ENCODE peak calls at places on chromosomes 6 and 20, in seven cellular contexts. V is neuronal stem cell, D is IMR-90, Z is H9, Q is mesenchymal stem cell, F is H1, M is trophoblast cell. O is an unnamed sample.

GRCh38 chr6:106512048-106512957 is 117.0 kb downstream of the RTN4IP1 start:
- DNase-seq in V (peak), D (no peak), Z (peak), Q (peak), F (no peak), M (peak), O (peak)

GRCh38 chr6:35028781-35029180 is 112.4 kb downstream of the TCP11 start:
- DNase-seq in V (no peak), D (no peak), Z (no peak), Q (peak), F (no peak), M (no peak), O (no peak)

GRCh38 chr20:63831696-63832686 is 927 bp upstream of the ZBTB46 start:
- DNase-seq in V (no peak), D (no peak), Z (peak), Q (peak), F (no peak), M (peak), O (peak)

GRCh38 chr20:4150095-4150492 is 134.7 kb upstream of the RNF24 start:
- DNase-seq in V (no peak), D (peak), Z (no peak), Q (peak), F (no peak), M (no peak), O (no peak)

GRCh38 chr6:144330017-144330416 is 44.9 kb downstream of the UTRN start:
- DNase-seq in V (no peak), D (no peak), Z (no peak), Q (no peak), F (no peak), M (no peak), O (no peak)

GRCh38 chr6:168201383-168201782 is 118.2 kb downstream of the DACT2 start:
- DNase-seq in V (no peak), D (no peak), Z (peak), Q (no peak), F (no peak), M (peak), O (peak)

GRCh38 chr6:134029495-134030455 is 22.6 kb downstream of the SLC2A12 start:
- DNase-seq in V (no peak), D (peak), Z (no peak), Q (peak), F (no peak), M (no peak), O (peak)

GRCh38 chr6:104995989-104996617 is 39.2 kb downstream of the LIN28B start:
- DNase-seq in V (no peak), D (peak), Z (no peak), Q (peak), F (no peak), M (peak), O (peak)

GRCh38 chr6:16338577-16339262 is 100.3 kb downstream of the GMPR start:
- DNase-seq in V (no peak), D (peak), Z (no peak), Q (peak), F (no peak), M (peak), O (peak)

GRCh38 chr6:22108199-22108598 is 188.6 kb downstream of the PRL start:
- DNase-seq in V (no peak), D (no peak), Z (no peak), Q (peak), F (no peak), M (no peak), O (no peak)

GRCh38 chr20:25464501-25465204 is 57.2 kb downstream of the GINS1 start:
- DNase-seq in V (no peak), D (no peak), Z (no peak), Q (no peak), F (no peak), M (no peak), O (no peak)

GRCh38 chr20:58268936-58269619 is 40.4 kb upstream of the RAB22A start:
- DNase-seq in V (no peak), D (peak), Z (no peak), Q (no peak), F (no peak), M (no peak), O (no peak)

GRCh38 chr6:46410330-46410953 is 80.8 kb downstream of the RCAN2 start:
- DNase-seq in V (no peak), D (peak), Z (no peak), Q (no peak), F (no peak), M (peak), O (no peak)

GRCh38 chr6:14638932-14639875 is 521.6 kb downstream of the CD83 start:
- DNase-seq in V (peak), D (peak), Z (no peak), Q (peak), F (no peak), M (peak), O (peak)

GRCh38 chr6:125787791-125788190 is 3.0 kb upstream of the NCOA7 start:
- DNase-seq in V (no peak), D (peak), Z (no peak), Q (no peak), F (no peak), M (peak), O (no peak)
- H2AK5ac ChIP-seq in V (no peak), D (no peak), Z (no peak), Q (no peak), F (no peak), M (no peak), O (no peak)

GRCh38 chr6:150175611-150176151 is 32.8 kb downstream of the PPP1R14C start:
- DNase-seq in V (no peak), D (no peak), Z (no peak), Q (no peak), F (no peak), M (no peak), O (no peak)

GRCh38 chr6:150176659-150177058 is 33.8 kb downstream of the PPP1R14C start:
- DNase-seq in V (no peak), D (no peak), Z (no peak), Q (no peak), F (no peak), M (no peak), O (no peak)

GRCh38 chr6:150169609-150170008 is 26.8 kb downstream of the PPP1R14C start:
- DNase-seq in V (no peak), D (peak), Z (no peak), Q (peak), F (no peak), M (no peak), O (no peak)

GRCh38 chr6:150176152-150176551 is 33.3 kb downstream of the PPP1R14C start:
- DNase-seq in V (no peak), D (no peak), Z (no peak), Q (no peak), F (no peak), M (no peak), O (no peak)

GRCh38 chr6:150172929-150173328 is 30.1 kb downstream of the PPP1R14C start:
- DNase-seq in V (no peak), D (no peak), Z (no peak), Q (no peak), F (no peak), M (no peak), O (no peak)
- H2AK5ac ChIP-seq in V (no peak), D (no peak), Z (no peak), Q (no peak), F (no peak), M (no peak), O (no peak)

DNA sequence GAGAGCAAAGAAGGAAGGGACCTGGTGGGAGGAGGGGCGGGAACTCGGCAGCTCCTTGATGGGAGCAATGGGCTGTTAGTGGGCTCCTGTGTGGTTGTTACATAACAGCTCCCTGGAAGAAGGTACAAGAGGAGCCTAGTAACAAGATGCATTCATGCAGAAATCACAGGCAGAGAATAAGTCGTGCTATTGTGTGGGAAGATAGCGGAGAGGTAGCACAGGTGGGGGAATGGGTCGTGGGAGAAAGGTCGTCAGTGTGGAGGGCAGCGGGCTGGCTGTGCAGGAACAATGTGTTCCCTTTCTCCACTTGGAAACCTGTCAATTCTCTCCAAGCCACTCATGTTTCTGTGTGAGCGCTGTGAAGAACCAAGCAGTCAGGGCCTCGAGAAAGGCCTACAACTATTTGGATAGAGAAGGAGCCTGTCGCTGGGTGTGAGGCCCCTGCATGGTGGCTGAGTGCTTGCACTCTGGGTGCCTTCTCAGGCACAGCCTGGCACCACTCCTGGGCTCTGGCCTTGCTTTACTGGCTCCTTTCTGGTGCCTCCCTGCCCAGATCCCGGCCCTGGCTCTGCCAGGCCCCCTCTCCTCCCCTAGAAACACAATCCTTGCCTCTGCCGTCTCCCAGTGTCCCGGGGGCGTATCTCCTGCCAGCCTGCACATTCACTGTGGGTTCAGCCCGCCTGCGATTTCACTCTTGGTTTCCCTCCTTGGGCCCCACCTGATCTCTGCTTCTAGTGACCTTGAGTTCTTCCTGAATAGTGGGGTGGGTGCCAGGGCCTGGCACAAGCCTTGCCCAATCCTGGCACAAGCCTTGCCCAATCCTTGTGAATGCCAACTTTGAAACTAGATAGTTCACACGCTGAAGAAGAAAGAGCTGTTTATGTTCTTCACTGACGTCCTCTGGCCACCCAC is 7.4 kb upstream of the FGD2 start:
- DNase-seq in V (no peak), D (no peak), Z (no peak), Q (no peak), F (no peak), M (no peak), O (no peak)
- H2AK5ac ChIP-seq in V (peak), D (no peak), Z (no peak), Q (peak), F (peak), M (no peak), O (no peak)

DNA sequence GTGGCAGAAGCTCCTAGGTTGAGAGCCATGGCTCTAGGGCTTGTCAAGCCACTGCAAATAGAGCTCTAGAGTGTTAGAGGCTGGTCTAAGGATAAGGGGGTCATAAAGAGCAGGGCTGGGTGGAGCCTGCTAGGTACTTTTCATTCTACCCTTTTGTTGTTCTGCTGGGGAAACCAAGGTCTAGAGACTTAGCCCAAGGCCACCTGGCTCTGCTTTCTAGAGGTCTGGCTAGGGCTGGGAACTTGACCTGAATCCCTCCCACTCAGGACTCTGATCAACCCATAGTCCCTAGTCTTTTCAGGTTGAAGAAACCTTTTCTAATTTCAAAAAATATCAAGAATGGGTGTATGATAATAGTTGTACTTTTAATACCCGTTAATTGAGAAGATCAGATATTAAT is 13.7 kb downstream of the CHMP4B start:
- DNase-seq in V (no peak), D (no peak), Z (no peak), Q (no peak), F (no peak), M (no peak), O (no peak)
- H2AK5ac ChIP-seq in V (no peak), D (no peak), Z (no peak), Q (no peak), F (no peak), M (no peak), O (no peak)

GRCh38 chr6:7673063-7673536 is 52.8 kb upstream of the BMP6 start:
- DNase-seq in V (peak), D (peak), Z (peak), Q (no peak), F (peak), M (peak), O (peak)
- H2AK5ac ChIP-seq in V (no peak), D (no peak), Z (no peak), Q (no peak), F (no peak), M (no peak), O (no peak)